ENCODE peak calls at places on chromosomes 5 and 9, in four cellular contexts. One of them, this sample, is unnamed.

GRCh38 chr5:14720236-14720923 is 55.9 kb downstream of the OTULIN start:
- DNase-seq in NCI-H82: no peak
- DNase-seq in immature natural killer cell: no peak
- DNase-seq in stimulated activated CD4-positive, alpha-beta T cell treated with anti-CD3 and anti-CD28 coated beads, Interleukin-12 subunit alpha, Interleukin-12 subunit beta, amount 100 ng/mL, for 48 hours: no peak
- DNase-seq in this sample: peak; percentile 87

GRCh38 chr5:15103130-15103529 is 231.6 kb upstream of the ANKH start:
- DNase-seq in NCI-H82: no peak
- DNase-seq in immature natural killer cell: no peak
- DNase-seq in stimulated activated CD4-positive, alpha-beta T cell treated with anti-CD3 and anti-CD28 coated beads, Interleukin-12 subunit alpha, Interleukin-12 subunit beta, amount 100 ng/mL, for 48 hours: no peak
- DNase-seq in this sample: no peak

GRCh38 chr5:77638763-77639451 is 394 bp upstream of the OTP start:
- DNase-seq in NCI-H82: peak; percentile 79
- DNase-seq in immature natural killer cell: no peak
- DNase-seq in stimulated activated CD4-positive, alpha-beta T cell treated with anti-CD3 and anti-CD28 coated beads, Interleukin-12 subunit alpha, Interleukin-12 subunit beta, amount 100 ng/mL, for 48 hours: no peak
- DNase-seq in this sample: no peak

GRCh38 chr5:177086918-177087706 is 397 bp downstream of the FGFR4 start:
- DNase-seq in NCI-H82: peak; percentile 80
- DNase-seq in immature natural killer cell: peak; percentile 68
- DNase-seq in stimulated activated CD4-positive, alpha-beta T cell treated with anti-CD3 and anti-CD28 coated beads, Interleukin-12 subunit alpha, Interleukin-12 subunit beta, amount 100 ng/mL, for 48 hours: peak; percentile 29
- DNase-seq in this sample: no peak

GRCh38 chr9:85603920-85604319 is 137.8 kb downstream of the AGTPBP1 start:
- DNase-seq in NCI-H82: no peak
- DNase-seq in immature natural killer cell: no peak
- DNase-seq in stimulated activated CD4-positive, alpha-beta T cell treated with anti-CD3 and anti-CD28 coated beads, Interleukin-12 subunit alpha, Interleukin-12 subunit beta, amount 100 ng/mL, for 48 hours: no peak
- DNase-seq in this sample: no peak

GRCh38 chr5:153974813-153975163 is 63.9 kb downstream of the FAM114A2 start:
- DNase-seq in NCI-H82: no peak
- DNase-seq in immature natural killer cell: no peak
- DNase-seq in stimulated activated CD4-positive, alpha-beta T cell treated with anti-CD3 and anti-CD28 coated beads, Interleukin-12 subunit alpha, Interleukin-12 subunit beta, amount 100 ng/mL, for 48 hours: no peak
- DNase-seq in this sample: no peak

GRCh38 chr5:172106511-172107356 is 81.3 kb downstream of the STK10 start:
- DNase-seq in NCI-H82: peak; percentile 61
- DNase-seq in immature natural killer cell: peak; percentile 58
- DNase-seq in stimulated activated CD4-positive, alpha-beta T cell treated with anti-CD3 and anti-CD28 coated beads, Interleukin-12 subunit alpha, Interleukin-12 subunit beta, amount 100 ng/mL, for 48 hours: peak; percentile 73
- DNase-seq in this sample: no peak

GRCh38 chr9:133955821-133956411 is 36.2 kb downstream of the VAV2 start:
- DNase-seq in NCI-H82: peak; percentile 88
- DNase-seq in immature natural killer cell: no peak
- DNase-seq in stimulated activated CD4-positive, alpha-beta T cell treated with anti-CD3 and anti-CD28 coated beads, Interleukin-12 subunit alpha, Interleukin-12 subunit beta, amount 100 ng/mL, for 48 hours: no peak
- DNase-seq in this sample: peak; percentile 43

GRCh38 chr9:121735065-121735791 is 83.8 kb downstream of the DAB2IP start:
- DNase-seq in NCI-H82: peak; percentile 11
- DNase-seq in immature natural killer cell: no peak
- DNase-seq in stimulated activated CD4-positive, alpha-beta T cell treated with anti-CD3 and anti-CD28 coated beads, Interleukin-12 subunit alpha, Interleukin-12 subunit beta, amount 100 ng/mL, for 48 hours: no peak
- DNase-seq in this sample: no peak

GRCh38 chr9:19116391-19116790 is 10.9 kb downstream of the PLIN2 start:
- DNase-seq in NCI-H82: no peak
- DNase-seq in immature natural killer cell: no peak
- DNase-seq in stimulated activated CD4-positive, alpha-beta T cell treated with anti-CD3 and anti-CD28 coated beads, Interleukin-12 subunit alpha, Interleukin-12 subunit beta, amount 100 ng/mL, for 48 hours: no peak
- DNase-seq in this sample: no peak

GRCh38 chr5:137621861-137622823 is 113.7 kb downstream of the KLHL3 start:
- DNase-seq in NCI-H82: no peak
- DNase-seq in immature natural killer cell: no peak
- DNase-seq in stimulated activated CD4-positive, alpha-beta T cell treated with anti-CD3 and anti-CD28 coated beads, Interleukin-12 subunit alpha, Interleukin-12 subunit beta, amount 100 ng/mL, for 48 hours: no peak
- DNase-seq in this sample: no peak

GRCh38 chr9:120680579-120680978 is 33.7 kb downstream of the MEGF9 start:
- DNase-seq in NCI-H82: no peak
- DNase-seq in immature natural killer cell: no peak
- DNase-seq in stimulated activated CD4-positive, alpha-beta T cell treated with anti-CD3 and anti-CD28 coated beads, Interleukin-12 subunit alpha, Interleukin-12 subunit beta, amount 100 ng/mL, for 48 hours: no peak
- DNase-seq in this sample: no peak

GRCh38 chr5:103866169-103866568 is 303.6 kb upstream of the NUDT12 start:
- DNase-seq in NCI-H82: no peak
- DNase-seq in immature natural killer cell: no peak
- DNase-seq in stimulated activated CD4-positive, alpha-beta T cell treated with anti-CD3 and anti-CD28 coated beads, Interleukin-12 subunit alpha, Interleukin-12 subunit beta, amount 100 ng/mL, for 48 hours: no peak
- DNase-seq in this sample: no peak

GRCh38 chr9:84775056-84775648 is 105.6 kb downstream of the NTRK2 start:
- DNase-seq in NCI-H82: no peak
- DNase-seq in immature natural killer cell: no peak
- DNase-seq in stimulated activated CD4-positive, alpha-beta T cell treated with anti-CD3 and anti-CD28 coated beads, Interleukin-12 subunit alpha, Interleukin-12 subunit beta, amount 100 ng/mL, for 48 hours: no peak
- DNase-seq in this sample: no peak

GRCh38 chr5:151480859-151481258 is 33.5 kb downstream of the SLC36A1 start:
- DNase-seq in NCI-H82: peak; percentile 7
- DNase-seq in immature natural killer cell: no peak
- DNase-seq in stimulated activated CD4-positive, alpha-beta T cell treated with anti-CD3 and anti-CD28 coated beads, Interleukin-12 subunit alpha, Interleukin-12 subunit beta, amount 100 ng/mL, for 48 hours: no peak
- DNase-seq in this sample: no peak

GRCh38 chr5:131634666-131634995 is 398 bp downstream of the RAPGEF6 start:
- DNase-seq in NCI-H82: peak; percentile 75
- DNase-seq in immature natural killer cell: peak; percentile 78
- DNase-seq in stimulated activated CD4-positive, alpha-beta T cell treated with anti-CD3 and anti-CD28 coated beads, Interleukin-12 subunit alpha, Interleukin-12 subunit beta, amount 100 ng/mL, for 48 hours: peak; percentile 30
- DNase-seq in this sample: peak; percentile 40

GRCh38 chr5:139776856-139777255 is 18.8 kb upstream of the PSD2 start:
- DNase-seq in NCI-H82: peak; percentile 62
- DNase-seq in immature natural killer cell: no peak
- DNase-seq in stimulated activated CD4-positive, alpha-beta T cell treated with anti-CD3 and anti-CD28 coated beads, Interleukin-12 subunit alpha, Interleukin-12 subunit beta, amount 100 ng/mL, for 48 hours: no peak
- DNase-seq in this sample: no peak

GRCh38 chr5:179420476-179420875 is 75.2 kb upstream of the ADAMTS2 start:
- DNase-seq in NCI-H82: no peak
- DNase-seq in immature natural killer cell: no peak
- DNase-seq in stimulated activated CD4-positive, alpha-beta T cell treated with anti-CD3 and anti-CD28 coated beads, Interleukin-12 subunit alpha, Interleukin-12 subunit beta, amount 100 ng/mL, for 48 hours: no peak
- DNase-seq in this sample: no peak

GRCh38 chr5:56993241-56993640 is 41.3 kb upstream of the MIER3 start:
- DNase-seq in NCI-H82: no peak
- DNase-seq in immature natural killer cell: no peak
- DNase-seq in stimulated activated CD4-positive, alpha-beta T cell treated with anti-CD3 and anti-CD28 coated beads, Interleukin-12 subunit alpha, Interleukin-12 subunit beta, amount 100 ng/mL, for 48 hours: no peak
- DNase-seq in this sample: no peak

GRCh38 chr9:113620016-113620376 is 156.5 kb downstream of the RGS3 start:
- DNase-seq in NCI-H82: no peak
- DNase-seq in immature natural killer cell: no peak
- DNase-seq in stimulated activated CD4-positive, alpha-beta T cell treated with anti-CD3 and anti-CD28 coated beads, Interleukin-12 subunit alpha, Interleukin-12 subunit beta, amount 100 ng/mL, for 48 hours: no peak
- DNase-seq in this sample: no peak

This sample was measured in GF-D8.